ENCODE peak calls at places on chromosomes 16 and 17, in seven cellular contexts. C, K, U, L, Z, X and T are unnamed samples.

GRCh38 chr17:2082003-2082862 is 27.3 kb downstream of the HIC1 start:
- DNase-seq in Z (no peak), K (no peak), C (no peak), L (no peak), U (no peak), X (no peak), T (no peak)

GRCh38 chr16:46817961-46818360 is 13.0 kb downstream of the C16orf87 start:
- DNase-seq in U (no peak), L (no peak), K (peak; percentile 36), X (no peak), Z (no peak), C (no peak), T (no peak)

GRCh38 chr17:4536742-4537411 is 18.3 kb downstream of the MYBBP1A start:
- DNase-seq in K (no peak), X (no peak), U (no peak), C (no peak), L (no peak), Z (no peak), T (peak; percentile 38)

GRCh38 chr17:38628441-38628840 is 22.7 kb upstream of the SRCIN1 start:
- DNase-seq in C (no peak), L (no peak), X (no peak), K (peak; percentile 8), U (no peak), Z (no peak), T (peak; percentile 63)

GRCh38 chr16:2156025-2156848 is 655 bp downstream of the TRAF7 start:
- DNase-seq in C (peak; percentile 39), X (no peak), K (peak; percentile 77), Z (no peak), L (no peak), U (no peak), T (peak; percentile 52)

GRCh38 chr17:9908649-9909042 is 3.6 kb upstream of the RCVRN start:
- DNase-seq in U (no peak), L (no peak), X (no peak), K (no peak), Z (no peak), C (no peak), T (no peak)

GRCh38 chr16:82748026-82748425 is 121.3 kb downstream of the CDH13 start:
- DNase-seq in U (no peak), Z (no peak), L (no peak), K (peak; percentile 72), X (peak; percentile 74), C (no peak), T (peak; percentile 3)

GRCh38 chr16:23504076-23504452 is 6.2 kb downstream of the GGA2 start:
- DNase-seq in C (no peak), K (peak; percentile 68), X (no peak), L (no peak), Z (no peak), U (no peak), T (no peak)